ENCODE peak calls at places on chromosomes 4 and X, in seven cellular contexts. V, B, J, H, A, D and R are unnamed samples.

GRCh38 chr4:71026086-71026485 is 32.6 kb downstream of the DCK start:
- DNase-seq in V (no peak), B (peak), J (no peak), H (peak), A (no peak), D (peak), R (peak)

GRCh38 chr4:121989715-121990114 is 37.9 kb upstream of the TRPC3 start:
- DNase-seq in V (peak), B (peak), J (no peak), H (peak), A (no peak), D (peak), R (peak)

GRCh38 chr4:5027366-5027765 is 8.1 kb upstream of the CYTL1 start:
- DNase-seq in V (no peak), B (peak), J (no peak), H (peak), A (no peak), D (no peak), R (no peak)

GRCh38 chr4:140943887-140944515 is 187.8 kb upstream of the TBC1D9 start:
- DNase-seq in V (no peak), B (peak), J (no peak), H (peak), A (no peak), D (no peak), R (no peak)

GRCh38 chr4:29900336-29900735 is 819.8 kb upstream of the PCDH7 start:
- DNase-seq in V (no peak), B (no peak), J (no peak), H (peak), A (no peak), D (no peak), R (no peak)

GRCh38 chr4:134313591-134313990 is 112.0 kb upstream of the PABPC4L start:
- DNase-seq in V (no peak), B (peak), J (no peak), H (no peak), A (no peak), D (peak), R (no peak)

GRCh38 chr4:123651536-123652175 is 255.1 kb downstream of the SPRY1 start:
- DNase-seq in V (no peak), B (no peak), J (no peak), H (no peak), A (no peak), D (no peak), R (no peak)

GRCh38 chr4:25379591-25379990 is 2.5 kb downstream of the ANAPC4 start:
- DNase-seq in V (no peak), B (no peak), J (no peak), H (no peak), A (no peak), D (no peak), R (no peak)

GRCh38 chrX:115616943-115617563 is 56.1 kb downstream of the PLS3 start:
- DNase-seq in V (no peak), B (peak), J (no peak), H (peak), A (no peak), D (peak), R (peak)

GRCh38 chr4:177006331-177006730 is 213.6 kb upstream of the VEGFC start:
- DNase-seq in V (no peak), B (no peak), J (no peak), H (no peak), A (no peak), D (no peak), R (no peak)

GRCh38 chr4:35559559-35560365 is 684.6 kb downstream of the ARAP2 start:
- DNase-seq in V (peak), B (no peak), J (no peak), H (no peak), A (peak), D (no peak), R (no peak)

GRCh38 chr4:38368612-38369011 is 295.4 kb upstream of the KLF3 start:
- DNase-seq in V (no peak), B (peak), J (no peak), H (peak), A (no peak), D (no peak), R (no peak)

GRCh38 chr4:173318648-173319211 is 15.4 kb downstream of the HMGB2 start:
- DNase-seq in V (peak), B (peak), J (no peak), H (peak), A (no peak), D (peak), R (peak)

DNA sequence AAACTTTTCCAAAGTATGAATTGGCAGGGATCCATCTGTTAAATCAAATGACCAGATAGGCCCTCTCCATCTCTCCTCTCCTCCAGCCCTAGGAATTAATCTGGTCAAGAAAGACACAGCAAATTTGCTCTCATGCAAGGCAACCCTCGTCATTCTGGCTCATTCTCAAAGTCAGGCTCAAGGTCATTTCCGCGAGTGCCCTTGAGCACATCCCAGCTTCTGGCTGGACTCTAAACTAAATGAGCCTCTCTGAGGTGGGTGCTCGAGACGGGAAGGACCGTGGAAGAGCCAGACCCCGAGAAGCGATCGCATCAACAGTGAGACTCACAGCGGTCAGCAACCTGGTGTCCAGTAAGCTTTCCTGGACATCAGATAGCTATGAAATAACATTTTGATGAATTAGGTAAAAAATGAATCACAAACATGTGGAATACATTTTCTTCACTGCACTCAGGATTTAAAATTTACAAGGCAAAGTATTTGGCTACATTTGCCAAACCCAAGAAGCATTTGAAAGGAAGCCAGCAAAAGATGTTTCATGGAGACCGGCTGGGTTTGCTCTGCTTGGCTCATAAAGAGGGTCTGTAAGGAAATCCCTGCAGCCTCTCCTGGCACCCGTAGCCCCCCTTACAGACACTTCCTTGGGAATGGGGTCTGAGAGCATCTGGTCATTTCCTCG is 121.0 kb downstream of the ENPP6 start:
- DNase-seq in V (no peak), B (peak), J (no peak), H (peak), A (no peak), D (no peak), R (peak)
- H3K4me2 ChIP-seq in V (no peak), B (peak), J (no peak), H (peak), A (peak), D (no peak), R (peak)

GRCh38 chr4:1928356-1929235 is 57.4 kb downstream of the NSD2 start:
- DNase-seq in V (no peak), B (peak), J (no peak), H (peak), A (no peak), D (no peak), R (no peak)

GRCh38 chr4:1927675-1928074 is 56.5 kb downstream of the NSD2 start:
- DNase-seq in V (no peak), B (peak), J (no peak), H (peak), A (no peak), D (no peak), R (no peak)

DNA sequence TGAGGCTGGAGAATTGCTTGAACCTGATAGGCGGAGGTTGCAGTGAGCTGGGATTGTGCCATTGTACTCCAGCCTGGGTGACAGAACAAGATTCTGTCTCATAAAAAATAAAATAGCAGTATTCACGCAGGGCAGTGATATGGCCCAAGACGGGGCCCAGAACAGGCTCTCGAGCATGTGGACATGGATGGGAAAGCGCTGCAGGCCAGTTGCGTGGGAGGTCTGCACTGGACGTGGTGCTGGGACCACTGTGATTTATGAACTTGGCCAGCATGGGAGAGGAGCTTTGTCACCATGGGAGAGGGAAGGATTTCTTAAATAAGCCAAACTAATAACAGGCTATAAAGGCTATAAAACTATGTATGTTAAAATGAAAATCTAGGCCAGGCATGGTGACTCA is 51.6 kb downstream of the NSD2 start:
- DNase-seq in V (no peak), B (no peak), J (no peak), H (no peak), A (no peak), D (no peak), R (no peak)
- H3K4me2 ChIP-seq in V (no peak), B (no peak), J (no peak), H (no peak), A (no peak), D (no peak), R (no peak)

GRCh38 chrX:40734956-40735317 is 405 bp downstream of the MED14 start:
- DNase-seq in V (peak), B (peak), J (peak), H (no peak), A (no peak), D (peak), R (peak)
- H3K4me2 ChIP-seq in V (peak), B (peak), J (peak), H (peak), A (peak), D (peak), R (peak)

DNA sequence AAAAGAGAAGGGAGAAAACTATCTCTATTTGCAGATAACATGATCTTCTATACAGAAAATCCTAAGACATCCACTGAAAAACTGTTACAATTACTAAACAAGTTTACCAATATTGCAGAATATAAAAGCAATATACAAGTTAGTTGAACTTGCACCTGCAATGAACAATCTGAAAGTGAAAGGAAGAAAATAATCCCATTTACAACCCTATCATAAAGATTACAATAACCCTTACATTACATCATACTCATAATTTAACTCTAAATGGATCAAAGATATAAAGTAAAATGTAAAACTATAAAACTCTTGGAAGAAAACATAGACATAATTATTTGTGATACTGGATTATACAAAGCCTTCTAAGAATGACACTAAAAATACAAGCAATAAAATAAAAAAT is 77.2 kb downstream of the GSTCD start:
- DNase-seq in V (no peak), B (no peak), J (no peak), H (no peak), A (no peak), D (no peak), R (no peak)
- H3K4me2 ChIP-seq in V (no peak), B (no peak), J (no peak), H (no peak), A (no peak), D (no peak), R (no peak)

GRCh38 chr4:107619065-107619464 is 101.0 kb downstream of the PAPSS1 start:
- DNase-seq in V (no peak), B (peak), J (no peak), H (peak), A (no peak), D (peak), R (peak)

GRCh38 chr4:107615809-107616208 is 104.2 kb downstream of the PAPSS1 start:
- DNase-seq in V (no peak), B (no peak), J (no peak), H (no peak), A (no peak), D (no peak), R (no peak)

GRCh38 chr4:107619731-107620130 is 100.3 kb downstream of the PAPSS1 start:
- DNase-seq in V (no peak), B (no peak), J (no peak), H (no peak), A (no peak), D (no peak), R (no peak)

GRCh38 chr4:107616838-107617389 is 103.1 kb downstream of the PAPSS1 start:
- DNase-seq in V (no peak), B (peak), J (no peak), H (peak), A (no peak), D (no peak), R (peak)

DNA sequence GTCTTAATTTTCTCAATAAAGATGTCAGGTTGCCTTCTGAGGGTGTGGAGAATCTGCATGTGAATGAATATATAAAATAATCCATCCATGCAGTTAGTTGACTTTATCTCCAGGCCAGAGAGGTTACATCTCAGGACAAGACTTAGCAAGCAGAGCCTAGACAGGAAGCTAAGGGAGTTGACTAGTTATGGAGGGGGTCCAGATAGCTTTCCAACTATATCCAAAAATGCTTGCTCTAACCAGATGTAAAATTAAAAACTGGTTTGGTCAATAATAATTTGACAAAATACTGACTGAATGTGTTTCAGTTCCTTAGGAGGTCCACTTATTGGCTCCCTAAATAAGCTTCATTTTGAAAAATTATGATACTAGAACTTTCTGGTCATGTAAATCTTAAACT is 101.4 kb downstream of the PAPSS1 start:
- DNase-seq in V (no peak), B (no peak), J (no peak), H (no peak), A (no peak), D (no peak), R (no peak)
- H3K4me2 ChIP-seq in V (no peak), B (no peak), J (no peak), H (no peak), A (no peak), D (no peak), R (peak)

DNA sequence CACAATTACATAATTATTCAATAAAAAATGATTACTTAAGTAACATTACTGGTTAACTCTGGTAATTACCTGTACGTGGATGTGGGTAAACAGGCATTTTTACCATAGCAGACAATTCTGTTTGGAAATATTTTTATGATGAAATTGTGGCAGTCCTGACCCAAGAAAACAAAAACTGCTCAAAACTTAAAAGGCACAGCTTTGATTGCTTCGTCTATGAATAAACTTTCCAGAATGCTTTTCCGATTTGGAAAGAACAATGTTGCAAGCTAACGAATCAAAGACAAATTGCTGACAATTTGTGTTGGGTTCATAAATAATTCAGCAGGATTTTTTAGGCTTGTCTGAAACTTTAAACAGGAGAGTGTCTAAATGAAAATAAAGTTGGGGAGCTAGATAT is 150.6 kb upstream of the GYPA start:
- DNase-seq in V (no peak), B (no peak), J (no peak), H (no peak), A (no peak), D (no peak), R (no peak)
- H3K4me2 ChIP-seq in V (no peak), B (no peak), J (no peak), H (no peak), A (no peak), D (no peak), R (no peak)

DNA sequence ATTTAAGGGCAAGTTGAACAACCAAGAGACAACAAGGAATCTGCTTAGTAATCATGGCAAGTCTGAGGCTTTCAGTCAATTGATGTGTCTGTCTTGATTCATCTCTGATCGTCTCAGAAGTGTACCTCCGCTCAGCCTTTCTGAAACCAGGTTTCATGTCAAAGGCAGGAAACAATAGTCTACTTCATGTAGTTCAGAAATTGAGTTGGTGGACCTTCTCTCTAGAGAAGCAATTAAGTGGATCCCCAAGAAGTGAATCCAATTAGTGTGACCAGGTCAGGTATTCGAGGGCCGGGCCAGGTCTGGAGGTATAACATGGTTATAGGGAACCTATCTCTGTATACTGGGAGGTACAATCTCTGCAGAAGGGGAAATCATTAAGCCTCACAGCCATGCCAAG is 31.9 kb downstream of the DAPP1 start:
- DNase-seq in V (no peak), B (no peak), J (no peak), H (no peak), A (no peak), D (no peak), R (no peak)
- H3K4me2 ChIP-seq in V (no peak), B (no peak), J (no peak), H (no peak), A (no peak), D (no peak), R (no peak)

DNA sequence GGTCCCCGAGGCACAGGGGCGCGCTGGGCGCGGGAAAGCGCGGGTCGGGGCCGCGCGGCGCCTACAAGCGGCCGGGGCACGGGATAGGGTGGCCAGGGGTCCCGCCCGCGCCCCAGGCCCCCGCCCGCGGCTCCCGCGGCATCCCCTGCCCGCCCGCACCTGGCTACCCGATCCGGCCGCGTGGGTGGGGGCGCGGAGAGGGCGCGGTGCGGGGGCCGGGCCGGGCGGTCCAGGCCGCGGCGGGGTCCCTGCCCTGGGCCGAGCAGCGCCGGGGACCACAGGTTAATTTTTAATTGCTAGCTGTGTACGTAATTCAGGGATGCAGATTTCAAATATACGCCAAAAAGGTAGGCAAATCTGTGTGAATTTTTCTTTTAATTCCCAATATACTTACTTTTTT is 44.3 kb upstream of the FAM47C start:
- DNase-seq in V (no peak), B (no peak), J (no peak), H (no peak), A (no peak), D (no peak), R (no peak)
- H3K4me2 ChIP-seq in V (peak), B (no peak), J (no peak), H (no peak), A (no peak), D (no peak), R (peak)

DNA sequence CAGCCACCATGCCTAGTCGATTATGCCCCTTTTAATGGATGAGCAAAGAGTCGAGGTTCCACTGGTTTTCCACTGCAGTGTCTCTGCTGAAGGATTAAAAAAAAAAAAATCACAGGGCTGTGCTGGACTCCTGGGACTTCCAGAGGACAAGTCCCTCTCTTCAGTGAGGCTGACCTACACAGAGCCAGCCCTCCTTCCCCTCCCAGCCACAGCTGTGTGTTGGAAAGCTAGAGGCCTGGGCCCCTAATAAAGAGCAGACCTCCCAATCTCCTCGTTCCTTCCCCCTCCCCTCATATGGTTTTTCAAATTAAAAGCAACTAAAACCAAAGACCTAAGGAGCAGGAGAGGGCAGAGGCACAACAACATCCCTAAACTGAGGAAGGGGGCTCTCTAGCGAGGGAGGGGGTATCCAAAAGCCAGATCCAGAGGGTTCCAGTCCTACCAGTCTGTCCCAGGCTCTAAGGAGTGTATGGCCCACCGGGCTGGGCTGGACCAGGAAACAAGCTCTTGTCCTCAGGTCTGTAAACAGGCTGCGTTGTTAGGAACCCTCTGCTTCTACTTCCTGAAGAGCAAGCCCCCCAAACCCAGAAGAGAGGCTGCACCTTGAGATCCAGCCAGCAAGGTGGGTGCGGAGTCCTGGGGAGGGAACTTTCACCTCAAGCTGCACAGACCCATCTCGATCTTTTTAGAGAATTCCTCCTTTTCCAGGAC is 4.0 kb upstream of the PDGFRA start:
- DNase-seq in V (peak), B (no peak), J (no peak), H (no peak), A (no peak), D (no peak), R (no peak)
- H3K4me2 ChIP-seq in V (peak), B (peak), J (no peak), H (peak), A (peak), D (no peak), R (peak)